ENCODE peak calls at places on chromosomes 13 and 19, in six cellular contexts. P, T, O, N, V and S are unnamed samples.
A peak's percentile ranks its signal among the peaks of the same experiment; 100 is the strongest.

GRCh38 chr13:85590231-85590931 is 208.8 kb downstream of the SLITRK6 start:
- DNase-seq in O (no peak), P (no peak), T (peak; percentile 6), N (no peak), V (no peak), S (no peak)

GRCh38 chr19:3296034-3296433 is 70.3 kb upstream of the NFIC start:
- DNase-seq in T (no peak), N (no peak), V (no peak), P (no peak), O (no peak), S (no peak)

GRCh38 chr19:17881701-17882100 is 10.0 kb downstream of the SLC5A5 start:
- DNase-seq in P (no peak), V (no peak), O (no peak), N (no peak), T (no peak), S (no peak)

GRCh38 chr13:114339779-114340534 is 25.7 kb downstream of the CHAMP1 start:
- DNase-seq in T (peak; percentile 54), V (no peak), P (peak; percentile 77), O (peak; percentile 55), N (no peak), S (no peak)

GRCh38 chr13:94239135-94239534 is 240.3 kb downstream of the DCT start:
- DNase-seq in P (peak; percentile 9), T (peak; percentile 82), O (no peak), N (no peak), V (no peak), S (no peak)

GRCh38 chr19:55563261-55563690 is 17.4 kb downstream of the ZNF579 start:
- DNase-seq in T (peak; percentile 33), V (no peak), N (no peak), O (no peak), P (no peak), S (peak; percentile 87)

GRCh38 chr13:39862891-39863290 is 207.4 kb downstream of the COG6 start:
- DNase-seq in P (no peak), T (no peak), N (no peak), O (no peak), V (no peak), S (no peak)

GRCh38 chr19:13181747-13182388 is 31.7 kb downstream of the IER2 start:
- DNase-seq in P (peak; percentile 65), N (peak; percentile 11), V (no peak), O (peak; percentile 63), T (peak; percentile 69), S (no peak)

GRCh38 chr13:39226359-39226758 is 188.1 kb downstream of the NHLRC3 start:
- DNase-seq in T (no peak), N (no peak), O (no peak), P (no peak), V (no peak), S (no peak)

GRCh38 chr19:15466851-15467733 is 2.7 kb upstream of the RASAL3 start:
- DNase-seq in T (peak; percentile 87), V (no peak), N (no peak), P (peak; percentile 53), O (peak; percentile 62), S (no peak)

GRCh38 chr19:49746206-49746958 is 16.7 kb downstream of the TSKS start:
- DNase-seq in O (peak; percentile 66), P (peak; percentile 43), V (no peak), N (no peak), T (peak; percentile 46), S (no peak)

GRCh38 chr13:95153647-95154405 is 147.4 kb downstream of the ABCC4 start:
- DNase-seq in V (no peak), P (no peak), O (no peak), N (no peak), T (peak; percentile 64), S (no peak)

GRCh38 chr19:23509686-23510450 is 114.6 kb upstream of the ZNF91 start:
- DNase-seq in O (no peak), T (no peak), P (no peak), N (no peak), V (no peak), S (no peak)

GRCh38 chr19:38204728-38205127 is 19.3 kb downstream of the DPF1 start:
- DNase-seq in O (no peak), T (no peak), N (no peak), V (no peak), P (no peak), S (no peak)

GRCh38 chr19:33261511-33262192 is 36.0 kb upstream of the SLC7A10 start:
- DNase-seq in O (no peak), P (no peak), N (no peak), T (no peak), V (no peak), S (no peak)

GRCh38 chr13:49731766-49732165 is 40.5 kb upstream of the EBPL start:
- DNase-seq in P (no peak), T (peak; percentile 66), N (no peak), V (no peak), O (no peak), S (no peak)

GRCh38 chr19:33477781-33478180 is 43.8 kb downstream of the PEPD start:
- DNase-seq in O (no peak), N (no peak), V (no peak), P (no peak), T (no peak), S (no peak)

GRCh38 chr19:50711805-50712204 is 7.8 kb downstream of the SHANK1 start:
- DNase-seq in N (no peak), T (no peak), V (no peak), P (no peak), O (no peak), S (no peak)

GRCh38 chr13:25046274-25046984 is 49.5 kb upstream of the PABPC3 start:
- DNase-seq in P (no peak), O (no peak), T (no peak), N (no peak), V (no peak), S (no peak)

GRCh38 chr13:40192516-40193257 is 473.8 kb downstream of the FOXO1 start:
- DNase-seq in V (no peak), T (no peak), N (no peak), P (no peak), O (no peak), S (no peak)

GRCh38 chr19:18519962-18520847 is 1.7 kb downstream of the ELL start:
- DNase-seq in N (no peak), P (no peak), T (peak; percentile 83), O (peak; percentile 66), V (no peak), S (peak; percentile 48)

GRCh38 chr13:114043421-114044053 is 69.7 kb upstream of the C13orf46 start:
- DNase-seq in T (peak; percentile 84), P (no peak), V (no peak), N (no peak), O (peak; percentile 28), S (no peak)

GRCh38 chr13:65085977-65086376 is 2144.2 kb downstream of the PCDH9 start:
- DNase-seq in N (no peak), V (no peak), P (no peak), O (peak; percentile 16), T (no peak), S (no peak)